ENCODE peak calls at places on chromosome 22, in five cellular contexts. One of them, this sample, is unnamed.

GRCh38 chr22:45096256-45096907 is 67.3 kb upstream of the NUP50 start:
- DNase-seq in mesenchymal stem cell: peak
- DNase-seq in H9: peak
- DNase-seq in mesendoderm: peak
- DNase-seq in neuronal stem cell: peak
- DNase-seq in this sample: peak

GRCh38 chr22:33841281-33842005 is 78.8 kb downstream of the LARGE1 start:
- DNase-seq in mesenchymal stem cell: no peak
- DNase-seq in mesendoderm: no peak
- DNase-seq in neuronal stem cell: no peak
- DNase-seq in H9: no peak
- DNase-seq in this sample: no peak

GRCh38 chr22:20648306-20648903 is 125.5 kb upstream of the SERPIND1 start:
- DNase-seq in H9: peak
- DNase-seq in mesendoderm: peak
- DNase-seq in mesenchymal stem cell: no peak
- DNase-seq in neuronal stem cell: no peak
- DNase-seq in this sample: no peak

GRCh38 chr22:22932512-22932941 is 44.9 kb downstream of the IGLL5 start:
- DNase-seq in mesendoderm: no peak
- DNase-seq in H9: no peak
- DNase-seq in neuronal stem cell: no peak
- DNase-seq in mesenchymal stem cell: no peak
- DNase-seq in this sample: no peak

GRCh38 chr22:31504282-31504681 is 7.9 kb downstream of the SFI1 start:
- DNase-seq in mesenchymal stem cell: peak
- DNase-seq in neuronal stem cell: no peak
- DNase-seq in H9: no peak
- DNase-seq in mesendoderm: peak
- DNase-seq in this sample: no peak

GRCh38 chr22:22685586-22685985 is 41.2 kb downstream of the GGTLC2 start:
- DNase-seq in mesenchymal stem cell: no peak
- DNase-seq in neuronal stem cell: no peak
- DNase-seq in H9: no peak
- DNase-seq in mesendoderm: no peak
- DNase-seq in this sample: no peak

GRCh38 chr22:26883393-26883792 is 226.0 kb downstream of the MIAT start:
- DNase-seq in neuronal stem cell: no peak
- DNase-seq in mesenchymal stem cell: no peak
- DNase-seq in mesendoderm: no peak
- DNase-seq in H9: no peak
- DNase-seq in this sample: no peak

GRCh38 chr22:22168190-22168940 is 76.2 kb upstream of the VPREB1 start:
- DNase-seq in neuronal stem cell: no peak
- DNase-seq in mesendoderm: peak
- DNase-seq in H9: peak
- DNase-seq in mesenchymal stem cell: peak
- DNase-seq in this sample: no peak

GRCh38 chr22:43191831-43192230 is 4.9 kb upstream of the TTLL12 start:
- DNase-seq in mesenchymal stem cell: no peak
- DNase-seq in mesendoderm: no peak
- DNase-seq in H9: no peak
- DNase-seq in neuronal stem cell: no peak
- DNase-seq in this sample: no peak

GRCh38 chr22:27718186-27719032 is 83.1 kb downstream of the MN1 start:
- DNase-seq in neuronal stem cell: no peak
- DNase-seq in H9: peak
- DNase-seq in mesendoderm: peak
- DNase-seq in mesenchymal stem cell: peak
- DNase-seq in this sample: peak

GRCh38 chr22:40007826-40008710 is 13.3 kb downstream of the FAM83F start:
- DNase-seq in H9: no peak
- DNase-seq in mesenchymal stem cell: no peak
- DNase-seq in mesendoderm: no peak
- DNase-seq in neuronal stem cell: no peak
- DNase-seq in this sample: no peak

GRCh38 chr22:44369916-44370804 is 57.4 kb upstream of the SHISAL1 start:
- DNase-seq in H9: no peak
- DNase-seq in mesenchymal stem cell: no peak
- DNase-seq in mesendoderm: no peak
- DNase-seq in neuronal stem cell: no peak
- DNase-seq in this sample: no peak

GRCh38 chr22:44080936-44081853 is 57.1 kb downstream of the PARVB start:
- DNase-seq in H9: peak
- DNase-seq in neuronal stem cell: peak
- DNase-seq in mesendoderm: peak
- DNase-seq in mesenchymal stem cell: peak
- DNase-seq in this sample: peak

GRCh38 chr22:24421428-24421931 is 5.9 kb upstream of the ADORA2A start:
- DNase-seq in neuronal stem cell: no peak
- DNase-seq in mesenchymal stem cell: no peak
- DNase-seq in H9: peak
- DNase-seq in mesendoderm: peak
- DNase-seq in this sample: peak

GRCh38 chr22:46553189-46553588 is 15.8 kb upstream of the CELSR1 start:
- DNase-seq in neuronal stem cell: no peak
- DNase-seq in mesendoderm: no peak
- DNase-seq in H9: no peak
- DNase-seq in mesenchymal stem cell: no peak
- DNase-seq in this sample: no peak

GRCh38 chr22:27113211-27114030 is 456.0 kb downstream of the MIAT start:
- DNase-seq in mesenchymal stem cell: peak
- DNase-seq in mesendoderm: peak
- DNase-seq in neuronal stem cell: no peak
- DNase-seq in H9: no peak
- DNase-seq in this sample: peak

GRCh38 chr22:44182591-44183588 is 2.2 kb downstream of the PARVG start:
- DNase-seq in H9: no peak
- DNase-seq in mesenchymal stem cell: no peak
- DNase-seq in mesendoderm: no peak
- DNase-seq in neuronal stem cell: no peak
- DNase-seq in this sample: no peak

GRCh38 chr22:22848364-22848866 is 39.2 kb upstream of the IGLL5 start:
- DNase-seq in mesendoderm: peak
- DNase-seq in neuronal stem cell: peak
- DNase-seq in mesenchymal stem cell: peak
- DNase-seq in H9: peak
- DNase-seq in this sample: peak

GRCh38 chr22:44972363-44973083 is 37.3 kb downstream of the PHF21B start:
- DNase-seq in H9: no peak
- DNase-seq in neuronal stem cell: no peak
- DNase-seq in mesendoderm: no peak
- DNase-seq in mesenchymal stem cell: no peak
- DNase-seq in this sample: no peak

GRCh38 chr22:44587004-44587793 is 89.2 kb upstream of the RTL6 start:
- DNase-seq in mesendoderm: peak
- DNase-seq in neuronal stem cell: no peak
- DNase-seq in H9: no peak
- DNase-seq in mesenchymal stem cell: no peak
- DNase-seq in this sample: peak

GRCh38 chr22:47738472-47739013 is 976.1 kb downstream of the TBC1D22A start:
- DNase-seq in neuronal stem cell: no peak
- DNase-seq in H9: no peak
- DNase-seq in mesendoderm: peak
- DNase-seq in mesenchymal stem cell: no peak
- DNase-seq in this sample: no peak

GRCh38 chr22:11629661-11630385 is 3898.2 kb upstream of the OR11H1 start:
- DNase-seq in H9: no peak
- DNase-seq in mesenchymal stem cell: no peak
- DNase-seq in neuronal stem cell: no peak
- DNase-seq in mesendoderm: no peak
- DNase-seq in this sample: no peak

GRCh38 chr22:49079027-49079725 is 748.5 kb downstream of the BRD1 start:
- DNase-seq in mesendoderm: no peak
- DNase-seq in mesenchymal stem cell: no peak
- DNase-seq in H9: no peak
- DNase-seq in neuronal stem cell: no peak
- DNase-seq in this sample: no peak

GRCh38 chr22:49828599-49828965 is 909 bp upstream of the BRD1 start:
- DNase-seq in mesenchymal stem cell: no peak
- DNase-seq in neuronal stem cell: no peak
- DNase-seq in mesendoderm: no peak
- DNase-seq in H9: no peak
- DNase-seq in this sample: no peak

GRCh38 chr22:48756146-48757111 is 1071.2 kb downstream of the BRD1 start:
- DNase-seq in mesendoderm: no peak
- DNase-seq in H9: no peak
- DNase-seq in neuronal stem cell: no peak
- DNase-seq in mesenchymal stem cell: no peak
- DNase-seq in this sample: no peak

GRCh38 chr22:19290400-19291217 is 910 bp downstream of the CLTCL1 start:
- DNase-seq in neuronal stem cell: no peak
- DNase-seq in H9: no peak
- DNase-seq in mesendoderm: no peak
- DNase-seq in mesenchymal stem cell: peak
- DNase-seq in this sample: peak
- H3K23ac ChIP-seq in neuronal stem cell: peak
- H3K23ac ChIP-seq in H9: no peak
- H3K23ac ChIP-seq in mesendoderm: peak
- H3K23ac ChIP-seq in mesenchymal stem cell: no peak
- H3K23ac ChIP-seq in this sample: peak

GRCh38 chr22:37816543-37817180 is 6.5 kb upstream of the GALR3 start:
- DNase-seq in neuronal stem cell: no peak
- DNase-seq in H9: no peak
- DNase-seq in mesenchymal stem cell: no peak
- DNase-seq in mesendoderm: no peak
- DNase-seq in this sample: no peak

GRCh38 chr22:37820350-37820749 is 2.8 kb upstream of the GALR3 start:
- DNase-seq in mesenchymal stem cell: no peak
- DNase-seq in neuronal stem cell: no peak
- DNase-seq in H9: no peak
- DNase-seq in mesendoderm: no peak
- DNase-seq in this sample: no peak

GRCh38 chr22:37818397-37819099 is 4.6 kb upstream of the GALR3 start:
- DNase-seq in H9: peak
- DNase-seq in mesendoderm: peak
- DNase-seq in mesenchymal stem cell: peak
- DNase-seq in neuronal stem cell: no peak
- DNase-seq in this sample: peak

GRCh38 chr22:37817705-37818311 is 5.4 kb upstream of the GALR3 start:
- DNase-seq in H9: peak
- DNase-seq in neuronal stem cell: peak
- DNase-seq in mesendoderm: peak
- DNase-seq in mesenchymal stem cell: peak
- DNase-seq in this sample: peak

DNA sequence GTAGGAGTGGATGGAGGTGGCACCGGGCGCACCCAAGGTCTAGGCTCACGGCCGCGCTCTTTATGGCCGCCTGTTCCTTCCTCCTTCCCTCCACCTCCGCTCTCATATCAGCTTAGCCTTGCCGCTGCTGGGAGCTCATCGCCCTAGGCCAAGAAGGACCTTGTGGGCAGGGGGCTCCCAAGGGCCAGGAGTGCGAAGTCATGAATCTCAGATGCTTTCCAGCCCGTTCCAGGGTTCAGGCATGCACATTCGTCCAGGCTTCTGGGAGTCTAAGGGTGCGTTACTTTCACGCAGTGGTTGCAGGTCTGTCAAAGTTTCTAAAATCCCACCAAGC is 4.1 kb upstream of the GALR3 start:
- DNase-seq in mesenchymal stem cell: no peak
- DNase-seq in neuronal stem cell: no peak
- DNase-seq in mesendoderm: peak
- DNase-seq in H9: no peak
- DNase-seq in this sample: no peak
- H3K23ac ChIP-seq in mesenchymal stem cell: peak
- H3K23ac ChIP-seq in neuronal stem cell: peak
- H3K23ac ChIP-seq in mesendoderm: no peak
- H3K23ac ChIP-seq in H9: no peak
- H3K23ac ChIP-seq in this sample: no peak

DNA sequence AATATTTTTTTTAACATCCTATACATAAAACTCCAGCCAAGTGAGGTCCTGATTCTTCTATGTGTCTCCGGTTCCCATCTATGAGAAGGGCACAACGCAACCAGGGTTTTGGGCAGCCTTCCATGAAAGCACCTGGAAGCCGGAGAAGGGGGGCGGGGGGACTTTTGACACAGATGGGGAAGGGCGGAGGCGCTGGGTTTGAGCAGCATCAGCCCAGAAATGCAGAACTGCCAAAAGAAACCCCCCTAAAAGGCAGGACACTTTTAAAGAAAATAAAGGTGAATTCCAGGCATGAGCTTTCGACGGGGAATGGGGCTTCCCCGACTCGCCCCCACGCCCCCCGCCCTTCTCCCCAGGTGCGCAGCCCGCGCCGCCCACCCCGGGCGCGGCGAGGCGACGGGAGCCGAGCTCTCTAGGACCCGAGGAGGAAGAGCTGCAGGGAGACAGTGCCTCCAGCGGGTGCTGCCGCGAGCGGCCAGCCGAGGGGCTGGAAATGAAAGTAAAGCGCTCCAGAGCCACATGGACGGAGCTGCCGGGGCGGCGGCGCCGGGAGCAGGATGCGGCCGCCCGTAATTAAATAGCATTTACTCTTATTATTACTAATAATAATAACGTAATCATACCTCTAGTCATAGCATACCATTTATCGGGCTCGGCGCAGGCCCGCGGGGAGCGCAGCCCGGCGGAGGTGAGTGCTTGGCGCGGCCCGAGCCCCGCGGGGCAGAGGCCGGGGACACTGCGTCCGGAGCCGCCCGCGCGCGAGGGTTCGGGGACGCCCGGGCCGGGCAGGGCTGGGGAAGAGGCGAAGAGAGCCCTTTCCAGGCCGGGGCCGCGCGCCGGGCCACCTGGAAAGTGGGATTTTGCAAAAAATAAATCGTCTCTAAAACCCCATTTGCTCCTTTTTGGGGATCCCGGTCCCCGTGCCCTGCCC is at the start of gene ZC3H7B:
- DNase-seq in H9: peak
- DNase-seq in neuronal stem cell: peak
- DNase-seq in mesendoderm: peak
- DNase-seq in mesenchymal stem cell: peak
- DNase-seq in this sample: peak
- H3K23ac ChIP-seq in H9: no peak
- H3K23ac ChIP-seq in neuronal stem cell: peak
- H3K23ac ChIP-seq in mesendoderm: no peak
- H3K23ac ChIP-seq in mesenchymal stem cell: no peak
- H3K23ac ChIP-seq in this sample: no peak

GRCh38 chr22:36015806-36016519 is 12.7 kb downstream of the RBFOX2 start:
- DNase-seq in mesenchymal stem cell: no peak
- DNase-seq in mesendoderm: no peak
- DNase-seq in neuronal stem cell: no peak
- DNase-seq in H9: no peak
- DNase-seq in this sample: no peak
- H3K23ac ChIP-seq in mesenchymal stem cell: no peak
- H3K23ac ChIP-seq in mesendoderm: peak
- H3K23ac ChIP-seq in neuronal stem cell: no peak
- H3K23ac ChIP-seq in H9: no peak
- H3K23ac ChIP-seq in this sample: no peak

This sample was measured in trophoblast cell.